ENCODE peak calls at places on chromosomes 1 and 21, in five cellular contexts. A is fibroblast of mammary gland, T is transverse colon, Y is Panc1, M is GM23248. G is an unnamed sample.

GRCh38 chr1:102186541-102186940 is 189.8 kb upstream of the OLFM3 start:
- DNase-seq in T (no peak), M (peak; percentile 0), Y (no peak), A (no peak), G (no peak)

GRCh38 chr1:41724248-41724647 is 194.5 kb downstream of the HIVEP3 start:
- DNase-seq in M (no peak), T (no peak), A (no peak), Y (no peak), G (no peak)

GRCh38 chr1:100430368-100430767 is 78.1 kb downstream of the CDC14A start:
- DNase-seq in A (no peak), M (no peak), T (no peak), Y (no peak), G (no peak)

GRCh38 chr21:41168391-41169257 is 664 bp downstream of the BACE2 start:
- DNase-seq in A (peak; percentile 62), T (peak; percentile 63), Y (no peak), M (peak; percentile 79), G (peak; percentile 24)

GRCh38 chr1:164163291-164163845 is 395.6 kb upstream of the PBX1 start:
- DNase-seq in T (no peak), Y (no peak), M (no peak), A (no peak), G (no peak)

GRCh38 chr21:31265293-31265692 is 78.8 kb downstream of the TIAM1 start:
- DNase-seq in A (no peak), Y (no peak), T (no peak), M (peak; percentile 24), G (no peak)

GRCh38 chr1:36137226-36137625 is 12.1 kb downstream of the TRAPPC3 start:
- DNase-seq in A (no peak), Y (no peak), M (no peak), T (no peak), G (no peak)

GRCh38 chr1:5009376-5010065 is 355.1 kb downstream of the AJAP1 start:
- DNase-seq in Y (no peak), M (no peak), A (no peak), T (no peak), G (no peak)

GRCh38 chr1:145877923-145878486 is 7.7 kb downstream of the ANKRD35 start:
- DNase-seq in M (no peak), T (no peak), A (no peak), Y (no peak), G (no peak)

GRCh38 chr1:37680933-37681332 is 11.4 kb upstream of the CDCA8 start:
- DNase-seq in A (no peak), T (no peak), M (no peak), Y (no peak), G (no peak)

GRCh38 chr21:45290948-45291612 is 3.4 kb upstream of the POFUT2 start:
- DNase-seq in T (no peak), A (peak; percentile 67), M (peak; percentile 46), Y (no peak), G (peak; percentile 84)

GRCh38 chr1:66244429-66244828 is 289.5 kb upstream of the SGIP1 start:
- DNase-seq in A (peak; percentile 65), M (peak; percentile 58), Y (no peak), T (no peak), G (peak; percentile 57)

GRCh38 chr1:53869454-53870117 is 20.0 kb downstream of the YIPF1 start:
- DNase-seq in Y (no peak), A (no peak), T (no peak), M (no peak), G (no peak)

GRCh38 chr1:224127925-224128819 is 14.3 kb downstream of the FBXO28 start:
- DNase-seq in A (peak; percentile 65), T (no peak), Y (no peak), M (peak; percentile 67), G (peak; percentile 65)

GRCh38 chr1:214660900-214661299 is 57.9 kb downstream of the CENPF start:
- DNase-seq in Y (no peak), A (peak; percentile 87), T (peak; percentile 9), M (peak; percentile 95), G (peak; percentile 91)

GRCh38 chr1:114286179-114286578 is 132.5 kb upstream of the SYT6 start:
- DNase-seq in A (peak; percentile 44), M (peak; percentile 39), T (no peak), Y (no peak), G (no peak)

GRCh38 chr1:221030121-221030649 is 150.9 kb downstream of the HLX start:
- DNase-seq in T (no peak), Y (no peak), A (no peak), M (no peak), G (peak; percentile 59)

GRCh38 chr1:186304982-186305949 is 69.8 kb downstream of the TPR start:
- DNase-seq in A (peak; percentile 56), M (peak; percentile 59), T (no peak), Y (peak; percentile 25), G (peak; percentile 21)

GRCh38 chr21:41507521-41508414 is at the start of gene TMPRSS2:
- DNase-seq in M (no peak), Y (no peak), T (peak; percentile 90), A (no peak), G (no peak)

GRCh38 chr21:33029512-33029921 is 3.8 kb downstream of the OLIG2 start:
- DNase-seq in A (no peak), Y (no peak), M (no peak), T (no peak), G (no peak)
- H3K4me3 ChIP-seq in A (no peak overlapping the region), Y (no peak overlapping the region), M (no peak overlapping the region), T (no peak overlapping the region), G (no peak overlapping the region)

DNA sequence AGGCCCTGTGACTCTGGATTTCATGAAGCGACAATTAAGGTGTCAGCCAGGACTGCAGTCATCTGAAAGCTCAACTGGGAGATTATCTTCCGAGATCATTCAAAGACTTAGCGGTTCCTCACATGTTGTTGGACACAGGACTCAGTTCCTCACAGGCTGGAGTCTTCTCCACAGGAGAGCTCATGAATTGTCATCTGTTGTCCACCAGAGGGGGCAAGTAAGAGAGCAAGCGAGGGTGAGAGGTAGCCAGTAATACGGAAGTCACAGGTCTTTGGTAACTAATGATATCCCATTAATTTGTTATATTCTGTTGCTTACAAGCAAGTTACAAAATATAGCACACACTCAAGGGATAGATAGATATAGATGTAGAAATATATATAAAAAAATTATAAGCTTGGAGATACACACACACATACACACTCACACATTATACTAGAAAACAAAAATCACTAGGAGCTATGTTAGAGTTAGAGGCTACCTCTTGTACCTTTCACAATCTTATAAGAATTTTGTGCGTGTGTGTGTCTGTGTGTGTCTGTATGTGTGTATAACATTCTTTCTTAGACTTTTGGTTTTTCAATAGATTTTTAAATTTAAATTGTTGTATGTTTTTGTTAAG is 1695.3 kb downstream of the BRINP3 start:
- DNase-seq in Y (peak; percentile 12), T (no peak), A (peak; percentile 1), M (peak; percentile 44), G (peak; percentile 1)
- H3K4me3 ChIP-seq in Y (no peak overlapping the region), T (no peak overlapping the region), A (no peak overlapping the region), M (no peak overlapping the region), G (no peak overlapping the region)

GRCh38 chr1:3014041-3014440 is 7.2 kb upstream of the ACTRT2 start:
- DNase-seq in T (no peak), Y (no peak), A (no peak), M (no peak), G (no peak)

GRCh38 chr1:3012511-3013291 is 8.6 kb upstream of the ACTRT2 start:
- DNase-seq in T (peak; percentile 43), M (peak; percentile 43), A (no peak), Y (no peak), G (no peak)

GRCh38 chr1:3013371-3014038 is 7.8 kb upstream of the ACTRT2 start:
- DNase-seq in A (no peak), T (no peak), M (no peak), Y (no peak), G (no peak)

GRCh38 chr1:3011127-3011526 is 10.1 kb upstream of the ACTRT2 start:
- DNase-seq in A (no peak), Y (no peak), M (no peak), T (no peak), G (no peak)

GRCh38 chr1:3011631-3012510 is 9.4 kb upstream of the ACTRT2 start:
- DNase-seq in Y (no peak), M (peak; percentile 12), A (no peak), T (peak; percentile 4), G (no peak)
- H3K4me3 ChIP-seq in Y (no peak overlapping the region), M (no peak overlapping the region), A (no peak overlapping the region), T (no peak overlapping the region), G (no peak overlapping the region)

GRCh38 chr1:204959374-204959773 is 83.6 kb upstream of the CNTN2 start:
- DNase-seq in Y (no peak), T (no peak), M (peak; percentile 43), A (no peak), G (no peak)

GRCh38 chr1:204959836-204960235 is 83.2 kb upstream of the CNTN2 start:
- DNase-seq in M (no peak), Y (no peak), A (no peak), T (no peak), G (no peak)

GRCh38 chr1:204961765-204962419 is 81.1 kb upstream of the CNTN2 start:
- DNase-seq in M (peak; percentile 9), A (peak; percentile 12), T (no peak), Y (no peak), G (no peak)

GRCh38 chr1:204960306-204960984 is 82.6 kb upstream of the CNTN2 start:
- DNase-seq in M (no peak), T (no peak), Y (no peak), A (no peak), G (no peak)

GRCh38 chr1:204958325-204959307 is 84.4 kb upstream of the CNTN2 start:
- DNase-seq in T (no peak), A (no peak), M (no peak), Y (no peak), G (no peak)
- H3K4me3 ChIP-seq in T (no peak overlapping the region), A (no peak overlapping the region), M (no peak overlapping the region), Y (no peak overlapping the region), G (no peak overlapping the region)

GRCh38 chr1:91687452-91687851 is 186.8 kb downstream of the CDC7 start:
- DNase-seq in M (no peak), T (no peak), A (peak; percentile 53), Y (no peak), G (peak; percentile 68)

GRCh38 chr1:91684599-91685196 is 184.0 kb downstream of the CDC7 start:
- DNase-seq in T (no peak), Y (no peak), M (peak; percentile 59), A (peak; percentile 62), G (peak; percentile 78)

GRCh38 chr1:91685994-91686393 is 185.3 kb downstream of the CDC7 start:
- DNase-seq in M (peak; percentile 53), Y (no peak), A (peak; percentile 22), T (no peak), G (no peak)

GRCh38 chr1:91693542-91693941 is 192.4 kb downstream of the TGFBR3 start:
- DNase-seq in T (no peak), Y (no peak), A (peak; percentile 90), M (peak; percentile 89), G (no peak)

GRCh38 chr1:91689586-91690481 is 189.2 kb downstream of the CDC7 start:
- DNase-seq in M (peak; percentile 34), Y (no peak), T (no peak), A (no peak), G (peak; percentile 94)
- H3K4me3 ChIP-seq in M (no peak overlapping the region), Y (no peak overlapping the region), T (no peak overlapping the region), A (no peak overlapping the region), G (no peak overlapping the region)